ENCODE peak calls at places on chromosomes 13 and 19, in eight cellular contexts. One of them, this sample, is unnamed.

GRCh38 chr13:102400619-102401125 is 1.2 kb downstream of the FGF14 start:
- DNase-seq in aorta: peak; percentile 82
- DNase-seq in T-helper 17 cell: no peak
- DNase-seq in ELR: no peak
- DNase-seq in posterior vena cava: peak; percentile 76
- DNase-seq in BJ: no peak
- DNase-seq in CD4-positive, alpha-beta memory T cell: peak; percentile 46
- DNase-seq in stimulated activated CD4-positive, alpha-beta T cell treated with anti-CD3 and anti-CD28 coated beads, Interleukin-15, amount 100 ng/mL, for 1 hour: no peak
- DNase-seq in this sample: no peak

GRCh38 chr13:32857077-32857476 is 159.1 kb upstream of the KL start:
- DNase-seq in aorta: no peak
- DNase-seq in T-helper 17 cell: no peak
- DNase-seq in ELR: no peak
- DNase-seq in posterior vena cava: no peak
- DNase-seq in BJ: no peak
- DNase-seq in CD4-positive, alpha-beta memory T cell: no peak
- DNase-seq in stimulated activated CD4-positive, alpha-beta T cell treated with anti-CD3 and anti-CD28 coated beads, Interleukin-15, amount 100 ng/mL, for 1 hour: no peak
- DNase-seq in this sample: no peak

GRCh38 chr13:95438297-95438696 is 114.2 kb upstream of the CLDN10 start:
- DNase-seq in aorta: no peak
- DNase-seq in T-helper 17 cell: no peak
- DNase-seq in ELR: no peak
- DNase-seq in posterior vena cava: no peak
- DNase-seq in BJ: no peak
- DNase-seq in CD4-positive, alpha-beta memory T cell: no peak
- DNase-seq in stimulated activated CD4-positive, alpha-beta T cell treated with anti-CD3 and anti-CD28 coated beads, Interleukin-15, amount 100 ng/mL, for 1 hour: no peak
- DNase-seq in this sample: no peak

GRCh38 chr19:1154731-1155351 is 19.2 kb downstream of the SBNO2 start:
- DNase-seq in aorta: peak; percentile 95
- DNase-seq in T-helper 17 cell: no peak
- DNase-seq in ELR: peak; percentile 79
- DNase-seq in posterior vena cava: peak; percentile 97
- DNase-seq in BJ: peak; percentile 48
- DNase-seq in CD4-positive, alpha-beta memory T cell: no peak
- DNase-seq in stimulated activated CD4-positive, alpha-beta T cell treated with anti-CD3 and anti-CD28 coated beads, Interleukin-15, amount 100 ng/mL, for 1 hour: no peak
- DNase-seq in this sample: no peak

GRCh38 chr13:77325371-77325941 is 1.4 kb downstream of the MYCBP2 start:
- DNase-seq in aorta: no peak
- DNase-seq in T-helper 17 cell: no peak
- DNase-seq in ELR: peak; percentile 30
- DNase-seq in posterior vena cava: no peak
- DNase-seq in BJ: no peak
- DNase-seq in CD4-positive, alpha-beta memory T cell: no peak
- DNase-seq in stimulated activated CD4-positive, alpha-beta T cell treated with anti-CD3 and anti-CD28 coated beads, Interleukin-15, amount 100 ng/mL, for 1 hour: no peak
- DNase-seq in this sample: no peak

GRCh38 chr19:1425102-1425842 is 12.9 kb upstream of the RPS15 start:
- DNase-seq in aorta: no peak
- DNase-seq in T-helper 17 cell: no peak
- DNase-seq in ELR: no peak
- DNase-seq in posterior vena cava: no peak
- DNase-seq in BJ: no peak
- DNase-seq in CD4-positive, alpha-beta memory T cell: no peak
- DNase-seq in stimulated activated CD4-positive, alpha-beta T cell treated with anti-CD3 and anti-CD28 coated beads, Interleukin-15, amount 100 ng/mL, for 1 hour: no peak
- DNase-seq in this sample: no peak

GRCh38 chr13:74056829-74057564 is 77.2 kb downstream of the KLF12 start:
- DNase-seq in aorta: no peak
- DNase-seq in T-helper 17 cell: no peak
- DNase-seq in ELR: no peak
- DNase-seq in posterior vena cava: peak; percentile 82
- DNase-seq in BJ: no peak
- DNase-seq in CD4-positive, alpha-beta memory T cell: no peak
- DNase-seq in stimulated activated CD4-positive, alpha-beta T cell treated with anti-CD3 and anti-CD28 coated beads, Interleukin-15, amount 100 ng/mL, for 1 hour: no peak
- DNase-seq in this sample: no peak

GRCh38 chr13:102011539-102011938 is 390.3 kb downstream of the FGF14 start:
- DNase-seq in aorta: no peak
- DNase-seq in T-helper 17 cell: no peak
- DNase-seq in ELR: no peak
- DNase-seq in posterior vena cava: no peak
- DNase-seq in BJ: no peak
- DNase-seq in CD4-positive, alpha-beta memory T cell: no peak
- DNase-seq in stimulated activated CD4-positive, alpha-beta T cell treated with anti-CD3 and anti-CD28 coated beads, Interleukin-15, amount 100 ng/mL, for 1 hour: no peak
- DNase-seq in this sample: no peak

GRCh38 chr19:46351241-46352041 is 4.6 kb downstream of the PPP5C start:
- DNase-seq in aorta: peak; percentile 94
- DNase-seq in T-helper 17 cell: no peak
- DNase-seq in ELR: peak; percentile 61
- DNase-seq in posterior vena cava: peak; percentile 86
- DNase-seq in BJ: no peak
- DNase-seq in CD4-positive, alpha-beta memory T cell: no peak
- DNase-seq in stimulated activated CD4-positive, alpha-beta T cell treated with anti-CD3 and anti-CD28 coated beads, Interleukin-15, amount 100 ng/mL, for 1 hour: no peak
- DNase-seq in this sample: peak; percentile 76

GRCh38 chr19:5306531-5306930 is 34.1 kb downstream of the PTPRS start:
- DNase-seq in aorta: no peak
- DNase-seq in T-helper 17 cell: no peak
- DNase-seq in ELR: no peak
- DNase-seq in posterior vena cava: no peak
- DNase-seq in BJ: no peak
- DNase-seq in CD4-positive, alpha-beta memory T cell: no peak
- DNase-seq in stimulated activated CD4-positive, alpha-beta T cell treated with anti-CD3 and anti-CD28 coated beads, Interleukin-15, amount 100 ng/mL, for 1 hour: no peak
- DNase-seq in this sample: no peak

GRCh38 chr13:110561335-110562033 is at the start of gene RAB20:
- DNase-seq in aorta: peak; percentile 96
- DNase-seq in T-helper 17 cell: no peak
- DNase-seq in ELR: peak; percentile 88
- DNase-seq in posterior vena cava: peak; percentile 96
- DNase-seq in BJ: no peak
- DNase-seq in CD4-positive, alpha-beta memory T cell: peak; percentile 63
- DNase-seq in stimulated activated CD4-positive, alpha-beta T cell treated with anti-CD3 and anti-CD28 coated beads, Interleukin-15, amount 100 ng/mL, for 1 hour: peak; percentile 41
- DNase-seq in this sample: peak; percentile 66

GRCh38 chr13:83879431-83880171 is 2.7 kb downstream of the SLITRK1 start:
- DNase-seq in aorta: peak; percentile 52
- DNase-seq in T-helper 17 cell: no peak
- DNase-seq in ELR: peak; percentile 53
- DNase-seq in posterior vena cava: peak; percentile 64
- DNase-seq in BJ: no peak
- DNase-seq in CD4-positive, alpha-beta memory T cell: no peak
- DNase-seq in stimulated activated CD4-positive, alpha-beta T cell treated with anti-CD3 and anti-CD28 coated beads, Interleukin-15, amount 100 ng/mL, for 1 hour: no peak
- DNase-seq in this sample: peak; percentile 2

GRCh38 chr19:17418710-17419109 is 1.1 kb upstream of the MVB12A start:
- DNase-seq in aorta: no peak
- DNase-seq in T-helper 17 cell: no peak
- DNase-seq in ELR: no peak
- DNase-seq in posterior vena cava: no peak
- DNase-seq in BJ: no peak
- DNase-seq in CD4-positive, alpha-beta memory T cell: no peak
- DNase-seq in stimulated activated CD4-positive, alpha-beta T cell treated with anti-CD3 and anti-CD28 coated beads, Interleukin-15, amount 100 ng/mL, for 1 hour: no peak
- DNase-seq in this sample: no peak

GRCh38 chr19:2503521-2504109 is 27.7 kb downstream of the GADD45B start:
- DNase-seq in aorta: no peak
- DNase-seq in T-helper 17 cell: peak; percentile 41
- DNase-seq in ELR: peak; percentile 89
- DNase-seq in posterior vena cava: no peak
- DNase-seq in BJ: peak; percentile 79
- DNase-seq in CD4-positive, alpha-beta memory T cell: peak; percentile 91
- DNase-seq in stimulated activated CD4-positive, alpha-beta T cell treated with anti-CD3 and anti-CD28 coated beads, Interleukin-15, amount 100 ng/mL, for 1 hour: peak; percentile 42
- DNase-seq in this sample: peak; percentile 92

This sample was measured in CD4-positive, CD25-positive, alpha-beta regulatory T cell.